ENCODE peak calls at places on chromosomes 5 and 9, in ten cellular contexts. B is keratinocyte, W is neural crest cell, V is heart left ventricle, S is lower leg skin, T is fibroblast of the aortic adventitia, J is type B pancreatic cell, L is fibroblast of lung, R is AG10803, A is testis. H is an unnamed sample.

GRCh38 chr9:108444400-108445358 is 411.1 kb downstream of the ACTL7B start:
- DNase-seq in B (peak; percentile 88), L (peak; percentile 95), J (no peak), T (peak; percentile 95), R (peak; percentile 97), W (no peak), A (no peak), V (no peak), S (peak; percentile 63), H (no peak)

GRCh38 chr5:146662229-146662628 is 146.2 kb upstream of the GPR151 start:
- DNase-seq in T (peak; percentile 58), W (no peak), L (peak; percentile 30), J (no peak), B (no peak), A (peak; percentile 40), S (peak; percentile 18), R (peak; percentile 7), V (no peak), H (no peak)

GRCh38 chr5:63053019-63053638 is 474.5 kb downstream of the LRRC70 start:
- DNase-seq in S (no peak), B (no peak), J (no peak), T (peak; percentile 2), A (peak; percentile 29), W (no peak), V (no peak), R (peak; percentile 2), L (peak; percentile 5), H (no peak)

GRCh38 chr9:97954550-97954989 is 16.6 kb upstream of the HEMGN start:
- DNase-seq in A (peak; percentile 53), L (peak; percentile 9), T (peak; percentile 9), R (no peak), J (no peak), S (peak; percentile 15), B (no peak), W (peak; percentile 5), V (peak; percentile 19), H (peak; percentile 69)

GRCh38 chr9:134353539-134353938 is 27.3 kb downstream of the RXRA start:
- DNase-seq in S (no peak), J (no peak), L (no peak), R (no peak), B (no peak), A (no peak), T (no peak), W (no peak), V (no peak), H (no peak)

GRCh38 chr5:97499605-97500004 is 316.6 kb upstream of the RIOK2 start:
- DNase-seq in V (no peak), T (peak; percentile 35), J (no peak), B (no peak), S (no peak), R (peak; percentile 41), L (no peak), A (peak; percentile 34), W (no peak), H (no peak)

GRCh38 chr5:58872670-58873273 is 289.9 kb downstream of the RAB3C start:
- DNase-seq in T (no peak), R (no peak), W (no peak), L (no peak), A (no peak), B (no peak), J (no peak), S (no peak), V (no peak), H (no peak)

GRCh38 chr9:6672118-6672517 is 26.6 kb upstream of the GLDC start:
- DNase-seq in B (no peak), S (no peak), J (no peak), W (no peak), R (no peak), A (no peak), L (no peak), T (no peak), V (no peak), H (no peak)

GRCh38 chr5:159301351-159301911 is 28.9 kb downstream of the IL12B start:
- DNase-seq in V (no peak), B (no peak), W (no peak), S (no peak), A (no peak), T (no peak), J (no peak), R (no peak), L (no peak), H (no peak)

GRCh38 chr5:88740604-88741003 is 142.4 kb downstream of the MEF2C start:
- DNase-seq in R (peak; percentile 22), V (no peak), L (no peak), S (no peak), W (no peak), A (no peak), T (no peak), J (no peak), B (no peak), H (no peak)

GRCh38 chr9:86945868-86946711 is 1.2 kb downstream of the GAS1 start:
- DNase-seq in S (peak; percentile 46), B (no peak), W (peak; percentile 48), A (peak; percentile 69), V (peak; percentile 65), T (peak; percentile 71), R (peak; percentile 81), J (peak; percentile 78), L (peak; percentile 79), H (peak; percentile 67)

GRCh38 chr5:141359790-141360426 is at the start of gene PCDHGB2:
- DNase-seq in R (peak; percentile 55), W (no peak), J (no peak), V (no peak), S (no peak), T (peak; percentile 75), L (peak; percentile 65), B (no peak), A (no peak), H (no peak)

GRCh38 chr9:93098236-93098946 is 2.4 kb downstream of the CARD19 start:
- DNase-seq in S (peak; percentile 86), W (no peak), T (peak; percentile 98), J (no peak), V (peak; percentile 72), L (peak; percentile 99), A (peak; percentile 79), B (peak; percentile 64), R (peak; percentile 98), H (peak; percentile 96)

GRCh38 chr5:119022017-119022745 is 33.8 kb upstream of the DTWD2 start:
- DNase-seq in A (no peak), V (no peak), S (no peak), L (peak; percentile 71), B (no peak), W (no peak), R (peak; percentile 57), J (no peak), T (peak; percentile 72), H (no peak)
- TF ChIP-seq CTCF in A (peak; percentile 45), V (peak; percentile 27), S (no peak), L (peak; percentile 57), B (no peak), W (peak; percentile 55), R (peak; percentile 65), J (peak; percentile 58), T (peak; percentile 67), H (peak; percentile 56)

GRCh38 chr5:115623632-115624031 is 2.2 kb downstream of the TMED7 start:
- DNase-seq in B (no peak), W (no peak), V (no peak), S (no peak), L (no peak), R (no peak), A (no peak), T (no peak), J (no peak), H (no peak)

GRCh38 chr5:115627295-115627825 is 1.5 kb upstream of the TMED7 start:
- DNase-seq in S (no peak), V (no peak), A (no peak), W (no peak), T (no peak), B (no peak), J (no peak), R (no peak), L (no peak), H (no peak)

GRCh38 chr5:115624994-115625393 is 842 bp downstream of the TMED7 start:
- DNase-seq in R (no peak), V (no peak), B (no peak), A (no peak), S (no peak), T (no peak), L (no peak), W (no peak), J (no peak), H (no peak)

GRCh38 chr5:115626444-115626823 is 598 bp upstream of the TMED7 start:
- DNase-seq in L (peak; percentile 64), B (no peak), A (no peak), V (no peak), R (peak; percentile 60), T (peak; percentile 65), S (no peak), J (no peak), W (no peak), H (no peak)

DNA sequence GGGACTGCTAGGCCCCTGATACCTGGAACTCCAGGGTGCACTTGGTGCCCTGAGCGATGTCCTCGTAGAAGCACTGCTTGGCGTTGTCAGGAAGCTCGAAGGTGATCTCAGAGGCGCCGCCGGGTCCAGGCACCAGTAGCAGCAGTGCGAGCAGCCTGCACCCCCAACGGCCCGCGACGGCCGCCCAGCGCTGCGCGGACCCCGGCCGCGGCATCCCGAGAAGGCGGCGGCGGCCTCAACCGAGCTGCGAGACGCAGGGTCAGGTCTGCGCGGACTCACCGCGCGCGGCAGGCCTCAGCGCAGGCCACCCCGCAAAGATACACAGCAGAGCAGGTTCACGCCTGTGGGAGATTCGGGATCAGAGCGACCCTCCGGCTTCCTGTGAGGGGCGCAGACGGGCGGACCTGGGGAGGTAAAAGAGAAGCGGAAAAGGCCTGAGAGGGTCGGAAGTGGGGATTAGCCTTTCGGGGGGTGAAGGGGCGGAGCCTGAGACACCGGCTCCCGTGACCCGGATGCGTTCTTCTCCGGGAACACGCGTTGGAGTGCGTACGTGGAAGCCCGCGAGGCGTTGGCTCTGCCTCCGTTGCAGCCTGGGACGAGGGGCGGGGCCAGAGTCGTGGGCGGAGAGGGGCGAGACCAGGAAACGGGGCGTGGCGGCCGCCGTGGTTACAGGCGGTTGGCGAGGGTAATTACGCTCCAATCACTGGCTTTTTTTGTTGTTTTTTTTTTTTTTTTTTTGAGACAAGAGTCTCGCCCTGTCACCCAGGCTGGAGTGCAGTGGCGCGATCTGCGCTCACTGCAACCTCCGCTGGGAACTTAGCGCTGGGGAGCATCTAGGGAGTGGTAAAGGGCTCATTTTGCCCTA is at the start of gene TMED7:
- DNase-seq in T (peak; percentile 97), W (peak; percentile 99), S (peak; percentile 99), J (peak; percentile 98), L (peak; percentile 98), R (peak; percentile 97), V (peak; percentile 100), A (peak; percentile 100), B (peak; percentile 59), H (peak; percentile 100)
- TF ChIP-seq CTCF in T (no peak), W (peak; percentile 31), S (no peak), J (peak; percentile 36), L (no peak), R (no peak), V (no peak), A (no peak), B (no peak), H (no peak)

GRCh38 chr5:176679365-176680225 is 32.3 kb downstream of the TSPAN17 start:
- DNase-seq in L (no peak), R (no peak), B (no peak), A (no peak), V (no peak), W (no peak), S (no peak), T (no peak), J (no peak), H (no peak)
- TF ChIP-seq CTCF in L (no peak), R (no peak), B (no peak), A (no peak), V (no peak), W (no peak), S (no peak), T (no peak), J (no peak), H (no peak)

GRCh38 chr5:179261301-179262125 is 83.7 kb downstream of the ADAMTS2 start:
- DNase-seq in T (no peak), R (peak; percentile 48), A (peak; percentile 18), V (peak; percentile 11), L (peak; percentile 59), S (no peak), W (peak; percentile 37), J (peak; percentile 72), B (no peak), H (no peak)
- TF ChIP-seq CTCF in T (peak; percentile 28), R (peak; percentile 47), A (no peak), V (no peak), L (peak; percentile 5), S (no peak), W (peak; percentile 52), J (peak; percentile 66), B (no peak), H (no peak)

H was measured in adrenal gland.